ENCODE peak calls at places on chromosomes 1 and 21, in seven cellular contexts. H is AG04450, P is lung, F is A549, K is heart right ventricle, R is WERI-Rb-1, W is H1. D is an unnamed sample.

GRCh38 chr1:228794173-228794572 is 58.9 kb downstream of the RHOU start:
- DNase-seq in H (no peak), P (no peak), F (no peak), K (no peak), R (no peak), W (no peak), D (no peak)

GRCh38 chr1:26036756-26037281 is 9.1 kb downstream of the SLC30A2 start:
- DNase-seq in H (no peak), P (no peak), F (no peak), K (no peak), R (no peak), W (no peak), D (no peak)

GRCh38 chr1:50976890-50977574 is 7.0 kb downstream of the CDKN2C start:
- DNase-seq in H (no peak), P (no peak), F (no peak), K (no peak), R (peak; percentile 60), W (no peak), D (no peak)

GRCh38 chr1:63640633-63641567 is 47.7 kb downstream of the PGM1 start:
- DNase-seq in H (no peak), P (no peak), F (no peak), K (no peak), R (no peak), W (no peak), D (no peak)

GRCh38 chr1:168180148-168180524 is 1.4 kb downstream of the TIPRL start:
- DNase-seq in H (no peak), P (no peak), F (peak; percentile 21), K (no peak), R (no peak), W (no peak), D (no peak)

GRCh38 chr1:242629396-242629795 is 104.9 kb upstream of the PLD5 start:
- DNase-seq in H (no peak), P (no peak), F (no peak), K (no peak), R (no peak), W (no peak), D (no peak)

GRCh38 chr1:12148160-12148957 is 18.4 kb upstream of the TNFRSF1B start:
- DNase-seq in H (no peak), P (no peak), F (no peak), K (peak; percentile 10), R (no peak), W (no peak), D (no peak)

GRCh38 chr1:119956306-119956705 is 60.0 kb upstream of the ADAM30 start:
- DNase-seq in H (no peak), P (no peak), F (no peak), K (no peak), R (no peak), W (no peak), D (no peak)

GRCh38 chr1:40143891-40144575 is 17.2 kb upstream of the RLF start:
- DNase-seq in H (peak; percentile 36), P (peak; percentile 67), F (peak; percentile 36), K (no peak), R (peak; percentile 64), W (peak; percentile 43), D (no peak)

GRCh38 chr1:163664706-163665321 is 343.1 kb downstream of the NUF2 start:
- DNase-seq in H (no peak), P (no peak), F (no peak), K (no peak), R (no peak), W (no peak), D (no peak)

GRCh38 chr21:38766987-38767722 is 38.6 kb upstream of the ETS2 start:
- DNase-seq in H (no peak), P (no peak), F (no peak), K (no peak), R (no peak), W (no peak), D (no peak)

GRCh38 chr1:39488801-39489566 is 2.5 kb upstream of the BMP8A start:
- DNase-seq in H (no peak), P (no peak), F (no peak), K (no peak), R (no peak), W (no peak), D (no peak)

GRCh38 chr1:208550978-208551377 is 306.8 kb upstream of the PLXNA2 start:
- DNase-seq in H (no peak), P (no peak), F (no peak), K (no peak), R (no peak), W (no peak), D (no peak)

GRCh38 chr1:2526824-2527552 is 592 bp upstream of the PANK4 start:
- DNase-seq in H (no peak), P (no peak), F (no peak), K (peak; percentile 70), R (no peak), W (no peak), D (peak; percentile 78)

GRCh38 chr21:21247441-21247840 is 249.2 kb downstream of the NCAM2 start:
- DNase-seq in H (no peak), P (no peak), F (no peak), K (no peak), R (no peak), W (no peak), D (no peak)

GRCh38 chr1:203127672-203128611 is at the start of gene ADORA1:
- DNase-seq in H (no peak), P (peak; percentile 51), F (peak; percentile 55), K (peak; percentile 65), R (peak; percentile 90), W (no peak), D (peak; percentile 74)

GRCh38 chr1:195373831-195374230 is 1234.4 kb downstream of the KCNT2 start:
- DNase-seq in H (no peak), P (no peak), F (no peak), K (no peak), R (no peak), W (no peak), D (no peak)

GRCh38 chr1:82978461-82979324 is 1020.2 kb downstream of the TTLL7 start:
- DNase-seq in H (no peak), P (no peak), F (no peak), K (no peak), R (no peak), W (peak; percentile 49), D (no peak)

GRCh38 chr1:44696789-44697188 is 22.3 kb downstream of the ARMH1 start:
- DNase-seq in H (no peak), P (no peak), F (no peak), K (no peak), R (no peak), W (no peak), D (peak; percentile 22)

GRCh38 chr1:153488731-153489130 is 28.3 kb upstream of the S100A7 start:
- DNase-seq in H (no peak), P (no peak), F (no peak), K (no peak), R (no peak), W (no peak), D (no peak)

GRCh38 chr21:42343963-42344510 is 6.8 kb downstream of the TFF2 start:
- DNase-seq in H (no peak), P (no peak), F (no peak), K (no peak), R (no peak), W (no peak), D (no peak)

GRCh38 chr1:223667484-223668182 is 2.1 kb upstream of the CAPN8 start:
- DNase-seq in H (no peak), P (peak; percentile 51), F (no peak), K (no peak), R (no peak), W (no peak), D (no peak)

DNA sequence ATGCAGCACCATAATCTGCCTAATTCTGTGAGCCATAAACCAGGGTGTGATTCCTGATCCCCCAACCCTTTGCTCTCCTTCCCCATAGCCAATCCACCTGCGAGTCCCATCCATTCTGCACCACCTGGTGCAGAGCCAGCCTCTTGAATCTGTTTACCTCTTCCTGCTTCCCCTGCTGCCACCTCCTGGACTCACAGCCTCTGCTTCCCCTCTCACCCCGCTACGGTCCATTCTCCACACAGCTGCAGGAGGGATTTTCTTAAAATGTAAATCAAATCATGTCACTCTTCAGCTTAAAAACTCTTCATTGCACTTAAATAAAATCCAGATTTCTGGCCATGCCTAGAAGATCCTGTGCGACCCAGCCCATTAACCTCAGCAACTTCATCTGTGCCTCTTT is 186.7 kb downstream of the FOXD2 start:
- DNase-seq in H (no peak), P (peak; percentile 27), F (no peak), K (no peak), R (peak; percentile 64), W (peak; percentile 29), D (no peak)
- TF ChIP-seq CTCF in H (no peak), P (no peak), F (no peak), K (no peak), R (peak; percentile 72), W (peak; percentile 99), D (peak; percentile 47)

GRCh38 chr1:248737457-248737856 is 18.1 kb downstream of the LYPD8 start:
- DNase-seq in H (no peak), P (no peak), F (no peak), K (no peak), R (no peak), W (no peak), D (no peak)

GRCh38 chr1:248736992-248737391 is 18.6 kb downstream of the LYPD8 start:
- DNase-seq in H (no peak), P (no peak), F (no peak), K (no peak), R (no peak), W (no peak), D (no peak)

GRCh38 chr1:248739580-248740205 is 15.9 kb downstream of the LYPD8 start:
- DNase-seq in H (no peak), P (no peak), F (no peak), K (no peak), R (no peak), W (no peak), D (no peak)

DNA sequence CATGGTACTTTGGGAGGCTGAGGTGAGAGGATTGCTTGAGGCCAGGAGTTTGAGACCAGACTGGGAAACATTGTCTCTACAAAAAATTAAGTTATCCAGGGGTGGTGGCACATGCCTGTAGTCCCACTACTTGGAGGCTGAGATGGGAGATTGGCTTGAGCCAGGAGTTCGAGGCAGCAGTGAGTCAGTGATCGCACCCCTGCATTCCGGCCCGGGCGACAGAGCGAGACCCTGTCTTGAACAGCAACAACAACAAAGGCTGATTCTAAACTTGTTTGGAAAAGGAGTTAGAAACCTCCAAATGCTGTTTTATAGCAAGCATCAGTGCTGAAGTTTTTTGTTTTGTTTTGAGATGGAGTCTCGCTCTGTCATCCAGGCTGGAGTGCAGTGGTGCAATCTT is 14.7 kb downstream of the LYPD8 start:
- DNase-seq in H (no peak), P (no peak), F (no peak), K (no peak), R (no peak), W (no peak), D (no peak)
- H3K9me3 ChIP-seq in H (peaks cover 51% of the 10 kb centered on the region), P (no peaks in the 10 kb centered on the region), F (no peaks in the 10 kb centered on the region), K (no peaks in the 10 kb centered on the region), R (peaks cover 4% of the 10 kb centered on the region), W (peaks cover 94% of the 10 kb centered on the region), D (no peaks in the 10 kb centered on the region)

DNA sequence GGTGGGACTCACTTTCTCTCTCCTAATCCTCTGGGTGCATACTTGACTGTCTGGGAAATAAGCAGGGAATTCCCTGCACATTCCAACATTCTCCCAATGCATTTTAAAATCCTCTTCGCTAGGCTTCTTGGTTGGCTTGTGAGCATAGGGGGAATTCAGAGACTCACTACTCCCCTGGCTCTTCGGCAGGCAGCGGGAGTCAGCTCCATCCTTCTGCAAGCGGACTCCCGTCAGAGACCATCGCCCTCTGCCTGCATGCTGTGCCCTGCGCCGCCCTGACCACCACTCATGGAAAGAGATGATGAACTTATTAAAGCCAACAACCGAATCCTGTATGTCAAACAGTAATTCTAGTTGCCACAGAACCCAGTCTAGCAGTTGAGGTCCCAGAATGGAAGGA is 118.9 kb upstream of the ADAR start:
- DNase-seq in H (no peak), P (no peak), F (no peak), K (no peak), R (no peak), W (no peak), D (no peak)
- TF ChIP-seq CTCF in H (no peak), P (no peak), F (no peak), K (no peak), R (no peak), W (no peak), D (no peak)

GRCh38 chr1:152356736-152357135 is 3.1 kb downstream of the FLG2 start:
- DNase-seq in H (no peak), P (no peak), F (no peak), K (no peak), R (no peak), W (no peak), D (no peak)
- H3K9me3 ChIP-seq in H (peaks cover 9% of the 10 kb centered on the region), P (no peaks in the 10 kb centered on the region), F (no peaks in the 10 kb centered on the region), K (no peaks in the 10 kb centered on the region), R (peaks cover 3% of the 10 kb centered on the region), W (peaks cover 92% of the 10 kb centered on the region), D (no peaks in the 10 kb centered on the region)

D was measured in left ventricle myocardium inferior.